ENCODE peak calls at places on chromosomes 16 and 17, in five cellular contexts. A, O, E, P and L are unnamed samples.
A peak's percentile ranks its signal among the peaks of the same experiment; 100 is the strongest.

GRCh38 chr16:67558859-67559258 is 3.5 kb upstream of the CTCF start:
- DNase-seq in A (no peak), O (no peak), E (no peak), P (no peak), L (no peak)

GRCh38 chr17:42387663-42388380 is 420 bp downstream of the STAT3 start:
- DNase-seq in A (no peak), O (peak; percentile 77), E (peak; percentile 68), P (peak; percentile 42), L (no peak)

GRCh38 chr16:78286076-78286475 is 186.6 kb downstream of the WWOX start:
- DNase-seq in A (no peak), O (no peak), E (no peak), P (no peak), L (no peak)

GRCh38 chr16:1919680-1919998 is 1.4 kb upstream of the HS3ST6 start:
- DNase-seq in A (no peak), O (no peak), E (no peak), P (no peak), L (no peak)

GRCh38 chr17:51846561-51846960 is 312.0 kb downstream of the CA10 start:
- DNase-seq in A (no peak), O (no peak), E (no peak), P (no peak), L (no peak)

GRCh38 chr16:68987734-68988457 is 117.6 kb upstream of the HAS3 start:
- DNase-seq in A (no peak), O (no peak), E (no peak), P (peak; percentile 31), L (no peak)

GRCh38 chr16:89357055-89357454 is 133.3 kb downstream of the ANKRD11 start:
- DNase-seq in A (no peak), O (peak; percentile 51), E (no peak), P (peak; percentile 53), L (peak; percentile 39)

GRCh38 chr16:53549970-53550406 is 47.0 kb upstream of the AKTIP start:
- DNase-seq in A (peak; percentile 82), O (no peak), E (peak; percentile 84), P (peak; percentile 52), L (peak; percentile 82)

GRCh38 chr17:77733576-77734296 is 224.8 kb upstream of the TNRC6C start:
- DNase-seq in A (no peak), O (no peak), E (no peak), P (no peak), L (no peak)

GRCh38 chr16:84072014-84072413 is 29.4 kb upstream of the SLC38A8 start:
- DNase-seq in A (peak; percentile 56), O (no peak), E (no peak), P (no peak), L (no peak)

GRCh38 chr17:82875418-82875856 is 35.6 kb upstream of the ZNF750 start:
- DNase-seq in A (no peak), O (no peak), E (peak; percentile 67), P (no peak), L (peak; percentile 89)

GRCh38 chr16:4272114-4272954 is 489 bp downstream of the TFAP4 start:
- DNase-seq in A (no peak), O (peak; percentile 79), E (peak; percentile 74), P (peak; percentile 66), L (no peak)

GRCh38 chr16:72787519-72788268 is 260.2 kb downstream of the ZFHX3 start:
- DNase-seq in A (peak; percentile 94), O (peak; percentile 74), E (peak; percentile 75), P (no peak), L (no peak)

GRCh38 chr17:75105269-75106080 is 4.3 kb upstream of the ARMC7 start:
- DNase-seq in A (peak; percentile 40), O (peak; percentile 59), E (peak; percentile 72), P (peak; percentile 66), L (peak; percentile 74)

GRCh38 chr16:87688876-87689815 is 76.6 kb downstream of the KLHDC4 start:
- DNase-seq in A (no peak), O (no peak), E (no peak), P (peak; percentile 51), L (no peak)

GRCh38 chr16:24511801-24512200 is 27.6 kb upstream of the RBBP6 start:
- DNase-seq in A (no peak), O (no peak), E (no peak), P (no peak), L (no peak)

GRCh38 chr16:78513838-78514237 is 414.4 kb downstream of the WWOX start:
- DNase-seq in A (no peak), O (no peak), E (no peak), P (no peak), L (no peak)

GRCh38 chr16:57341441-57342303 is 16.9 kb upstream of the CCL22 start:
- DNase-seq in A (peak; percentile 86), O (no peak), E (no peak), P (no peak), L (no peak)

GRCh38 chr16:74973304-74973703 is 11.6 kb downstream of the WDR59 start:
- DNase-seq in A (no peak), O (no peak), E (no peak), P (no peak), L (no peak)

GRCh38 chr16:35748621-35749252 is 2289.3 kb downstream of the TP53TG3F start:
- DNase-seq in A (no peak), O (no peak), E (no peak), P (no peak), L (no peak)

GRCh38 chr17:69870751-69871199 is 204.2 kb upstream of the KCNJ16 start:
- DNase-seq in A (peak; percentile 88), O (no peak), E (peak; percentile 62), P (no peak), L (no peak)

GRCh38 chr16:73020409-73020884 is 27.5 kb downstream of the ZFHX3 start:
- DNase-seq in A (peak; percentile 92), O (peak; percentile 85), E (no peak), P (peak; percentile 19), L (no peak)

GRCh38 chr17:5254414-5254813 is 19.8 kb upstream of the SCIMP start:
- DNase-seq in A (no peak), O (no peak), E (no peak), P (no peak), L (no peak)

GRCh38 chr16:89081556-89081955 is 12.1 kb upstream of the ACSF3 start:
- DNase-seq in A (no peak), O (no peak), E (no peak), P (no peak), L (no peak)

GRCh38 chr17:44787271-44787940 is 28.6 kb downstream of the ADAM11 start:
- DNase-seq in A (no peak), O (no peak), E (no peak), P (no peak), L (no peak)

DNA sequence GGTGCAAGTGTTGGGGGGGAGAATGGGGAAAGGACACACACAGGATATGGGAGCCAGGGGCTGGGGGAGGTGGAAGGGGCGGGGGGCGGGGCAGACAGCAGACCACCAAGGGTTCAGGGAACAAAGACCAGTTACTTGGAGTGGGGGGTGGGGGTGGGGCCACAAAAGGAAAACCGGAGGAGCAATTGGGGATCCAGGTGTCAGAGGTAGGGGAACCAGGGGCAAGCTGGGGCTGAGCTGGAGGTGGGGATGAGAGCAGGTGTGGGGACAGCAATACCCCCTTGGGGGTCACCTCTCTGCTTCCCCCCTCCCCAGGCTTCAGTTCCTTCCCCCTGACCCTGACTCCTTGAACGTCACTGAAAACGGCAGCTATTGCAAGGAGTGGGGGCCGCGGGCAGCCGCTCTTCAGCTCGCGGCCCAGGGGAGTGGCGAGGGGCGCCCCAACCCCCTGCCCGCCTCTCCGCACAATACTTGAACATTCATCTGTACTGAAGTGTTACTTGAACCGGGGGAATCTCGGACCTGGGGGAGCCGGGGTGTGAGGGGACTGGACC is 1.3 kb upstream of the ORAI3 start:
- DNase-seq in A (no peak), O (no peak), E (peak; percentile 37), P (no peak), L (no peak)
- H3K4me3 ChIP-seq in A (no peak overlapping the region), O (no peak overlapping the region), E (peak overlapping the region; percentile 96), P (no peak overlapping the region), L (no peak overlapping the region)

GRCh38 chr17:17822189-17822978 is 14.4 kb downstream of the SREBF1 start:
- DNase-seq in A (peak; percentile 87), O (peak; percentile 92), E (no peak), P (no peak), L (no peak)
- H3K4me1 ChIP-seq in A (peaks cover 57% of the 10 kb centered on the region), O (peaks cover 79% of the 10 kb centered on the region), E (peaks cover 41% of the 10 kb centered on the region), P (peaks cover 89% of the 10 kb centered on the region), L (peaks cover 41% of the 10 kb centered on the region)

GRCh38 chr17:4161179-4161559 is 18.2 kb downstream of the CYB5D2 start:
- DNase-seq in A (peak; percentile 93), O (peak; percentile 85), E (no peak), P (no peak), L (peak; percentile 29)
- TF ChIP-seq CTCF in A (peak; percentile 57), O (peak; percentile 31), E (no peak), P (no peak), L (no peak)

DNA sequence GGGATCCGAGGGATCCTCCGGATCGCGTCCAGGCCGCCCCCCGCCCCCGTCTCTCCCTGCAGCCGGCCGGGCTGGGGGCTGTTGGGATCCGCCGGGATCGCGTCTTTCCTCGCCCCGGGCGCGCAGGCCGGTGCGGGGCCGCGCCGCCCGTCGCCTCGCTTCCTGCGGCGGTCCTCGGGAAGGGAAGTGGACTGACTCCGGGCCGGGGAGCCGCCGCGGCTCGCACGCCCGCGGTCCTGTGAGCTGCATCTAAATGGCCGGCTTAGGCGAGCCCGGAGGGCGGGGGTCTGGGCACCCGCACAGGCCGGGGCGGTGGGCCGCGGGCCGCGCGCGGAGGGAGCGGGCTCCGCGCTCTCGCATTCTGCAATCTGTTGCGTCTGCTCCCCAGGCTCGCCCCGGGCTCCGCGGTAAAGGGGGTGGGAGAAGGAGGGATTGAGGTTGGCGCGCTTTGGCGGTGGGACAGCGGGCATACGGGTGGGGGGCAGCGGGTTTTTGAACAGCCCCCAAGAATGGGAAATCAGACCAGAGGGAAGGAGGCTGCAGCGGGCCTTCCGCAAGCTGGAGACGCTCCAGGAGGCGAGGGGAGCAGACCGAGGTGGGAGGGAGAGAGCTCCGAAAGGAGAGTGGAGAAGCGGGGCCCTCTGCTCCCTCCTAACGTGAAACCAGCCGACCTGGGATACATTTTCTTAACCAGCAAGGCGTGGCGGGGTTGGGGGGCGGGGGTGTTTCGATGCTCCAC is 2.2 kb downstream of the TMEM132E start:
- DNase-seq in A (no peak), O (no peak), E (peak; percentile 65), P (no peak), L (no peak)
- H3K4me3 ChIP-seq in A (no peak overlapping the region), O (peak overlapping the region; percentile 72), E (peak overlapping the region; percentile 53), P (no peak overlapping the region), L (no peak overlapping the region)

DNA sequence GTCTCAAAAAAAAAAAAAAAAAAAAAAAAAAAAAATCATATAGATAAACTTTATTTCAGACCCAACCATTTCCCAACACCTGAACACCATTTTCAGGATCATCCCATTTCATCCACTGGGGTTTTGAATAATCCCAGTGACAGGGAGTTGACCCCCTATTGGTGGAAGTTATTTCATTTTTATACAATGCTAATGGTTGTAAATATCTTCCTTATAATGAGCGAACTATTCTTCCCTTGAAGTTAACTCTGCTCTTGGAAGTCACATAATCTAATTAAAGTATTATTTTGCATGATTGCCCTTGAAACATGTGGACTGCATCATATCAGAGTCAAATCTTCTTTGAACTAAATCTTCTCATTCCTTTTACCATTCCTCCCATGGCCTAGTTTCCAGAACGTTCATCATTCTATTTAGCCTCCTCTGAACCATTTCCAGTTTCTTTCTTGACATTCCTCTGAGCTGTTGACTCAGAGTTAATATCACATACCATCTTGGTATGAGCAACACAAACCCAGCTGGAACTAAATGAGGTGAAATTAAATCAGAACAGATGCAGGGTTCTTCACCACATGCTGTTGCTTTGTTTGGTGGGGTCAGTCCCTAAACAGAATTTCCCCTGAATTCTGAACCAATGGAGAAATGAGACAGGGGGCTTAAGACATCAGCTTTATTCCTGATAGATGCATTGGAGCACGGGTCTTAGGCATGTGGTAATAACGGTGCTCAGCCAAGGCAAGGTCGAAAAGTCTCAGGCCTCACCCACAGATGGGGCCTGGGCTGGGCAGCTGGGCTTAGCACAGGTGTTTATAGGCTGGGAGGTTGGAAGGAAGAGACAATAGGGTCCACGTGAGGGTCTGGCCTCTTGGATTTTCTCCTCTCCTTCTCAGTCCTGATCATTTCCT is 8.9 kb downstream of the HSD17B2 start:
- DNase-seq in A (peak; percentile 75), O (no peak), E (peak; percentile 56), P (no peak), L (no peak)
- H3K4me1 ChIP-seq in A (peaks cover 14% of the 10 kb centered on the region), O (no peaks in the 10 kb centered on the region), E (peaks cover 31% of the 10 kb centered on the region), P (no peaks in the 10 kb centered on the region), L (peaks cover 29% of the 10 kb centered on the region)